ENCODE peak calls at places on chromosomes 6 and 20, in six cellular contexts. E is neural crest cell, Y is epithelial cell of esophagus, H is A549, G is GM23338, Q is upper lobe of right lung. Z is an unnamed sample.

GRCh38 chr20:38883081-38883980 is 42.9 kb upstream of the FAM83D start:
- DNase-seq in E (no peak), Y (no peak), H (no peak), G (no peak), Q (peak), Z (no peak)

GRCh38 chr6:38143191-38144154 is 323.9 kb downstream of the ZFAND3 start:
- DNase-seq in E (no peak), Y (no peak), H (no peak), G (no peak), Q (peak), Z (no peak)

GRCh38 chr6:154864086-154864430 is 130.8 kb downstream of the SCAF8 start:
- DNase-seq in E (no peak), Y (no peak), H (no peak), G (no peak), Q (no peak), Z (no peak)

GRCh38 chr20:53737404-53738038 is 143.9 kb upstream of the ZNF217 start:
- DNase-seq in E (no peak), Y (peak), H (no peak), G (peak), Q (no peak), Z (no peak)

GRCh38 chr6:12051861-12052368 is 39.8 kb downstream of the HIVEP1 start:
- DNase-seq in E (no peak), Y (no peak), H (no peak), G (no peak), Q (no peak), Z (peak)

GRCh38 chr20:58552366-58552934 is 37.3 kb upstream of the APCDD1L start:
- DNase-seq in E (no peak), Y (no peak), H (no peak), G (no peak), Q (no peak), Z (no peak)

GRCh38 chr6:158538741-158539140 is 21.1 kb upstream of the TMEM181 start:
- DNase-seq in E (no peak), Y (no peak), H (no peak), G (no peak), Q (peak), Z (no peak)

GRCh38 chr20:7841291-7841966 is 98.8 kb downstream of the HAO1 start:
- DNase-seq in E (no peak), Y (peak), H (peak), G (no peak), Q (no peak), Z (no peak)

GRCh38 chr6:35317483-35318199 is 20.0 kb downstream of the DEF6 start:
- DNase-seq in E (peak), Y (no peak), H (no peak), G (peak), Q (no peak), Z (no peak)

GRCh38 chr6:119040636-119041035 is 37.8 kb downstream of the FAM184A start:
- DNase-seq in E (no peak), Y (no peak), H (no peak), G (no peak), Q (no peak), Z (no peak)

GRCh38 chr6:124131779-124132178 is 328.1 kb downstream of the NKAIN2 start:
- DNase-seq in E (no peak), Y (no peak), H (no peak), G (no peak), Q (no peak), Z (no peak)

GRCh38 chr6:136146130-136146529 is 104.0 kb downstream of the MTFR2 start:
- DNase-seq in E (no peak), Y (no peak), H (no peak), G (no peak), Q (no peak), Z (no peak)

GRCh38 chr6:146590492-146590891 is 8.3 kb upstream of the ADGB start:
- DNase-seq in E (no peak), Y (peak), H (no peak), G (no peak), Q (no peak), Z (no peak)

GRCh38 chr6:35194390-35194789 is 19.4 kb upstream of the SCUBE3 start:
- DNase-seq in E (no peak), Y (no peak), H (no peak), G (no peak), Q (no peak), Z (no peak)

GRCh38 chr6:110447761-110448160 is 28.7 kb downstream of the SLC22A16 start:
- DNase-seq in E (no peak), Y (no peak), H (no peak), G (no peak), Q (no peak), Z (no peak)

GRCh38 chr6:152984387-152984872 is 1.6 kb upstream of the FBXO5 start:
- DNase-seq in E (no peak), Y (peak), H (no peak), G (no peak), Q (no peak), Z (peak)

GRCh38 chr6:29426654-29427053 is 11.9 kb downstream of the OR12D1 start:
- DNase-seq in E (no peak), Y (no peak), H (no peak), G (no peak), Q (no peak), Z (no peak)

GRCh38 chr6:16249971-16250370 is 11.6 kb downstream of the GMPR start:
- DNase-seq in E (no peak), Y (no peak), H (no peak), G (no peak), Q (no peak), Z (no peak)

GRCh38 chr20:62606551-62607201 is 35.6 kb upstream of the SLCO4A1 start:
- DNase-seq in E (no peak), Y (no peak), H (no peak), G (peak), Q (no peak), Z (no peak)

GRCh38 chr6:64932486-64932885 is 774.5 kb downstream of the EYS start:
- DNase-seq in E (no peak), Y (peak), H (no peak), G (no peak), Q (no peak), Z (no peak)

GRCh38 chr6:168585441-168585840 is 144.5 kb downstream of the SMOC2 start:
- DNase-seq in E (no peak), Y (no peak), H (no peak), G (no peak), Q (no peak), Z (no peak)

GRCh38 chr6:56923565-56923964 is 31.3 kb upstream of the BEND6 start:
- DNase-seq in E (no peak), Y (no peak), H (no peak), G (no peak), Q (no peak), Z (no peak)

GRCh38 chr6:66127061-66127460 is 420.0 kb upstream of the EYS start:
- DNase-seq in E (no peak), Y (no peak), H (no peak), G (no peak), Q (no peak), Z (no peak)

GRCh38 chr20:64240243-64241015 is 15.1 kb upstream of the PCMTD2 start:
- DNase-seq in E (no peak), Y (no peak), H (no peak), G (no peak), Q (peak), Z (no peak)

GRCh38 chr6:151482290-151482689 is 11.5 kb upstream of the CCDC170 start:
- DNase-seq in E (no peak), Y (peak), H (no peak), G (no peak), Q (no peak), Z (no peak)

GRCh38 chr6:118752803-118753202 is 101.4 kb upstream of the CEP85L start:
- DNase-seq in E (no peak), Y (no peak), H (no peak), G (no peak), Q (no peak), Z (no peak)

GRCh38 chr6:129475477-129476247 is 234.3 kb downstream of the ARHGAP18 start:
- DNase-seq in E (no peak), Y (no peak), H (no peak), G (no peak), Q (no peak), Z (no peak)

GRCh38 chr20:20492521-20493334 is 124.8 kb downstream of the INSM1 start:
- DNase-seq in E (peak), Y (no peak), H (no peak), G (peak), Q (no peak), Z (no peak)

GRCh38 chr20:50980071-50980681 is 21.6 kb downstream of the MOCS3 start:
- DNase-seq in E (no peak), Y (peak), H (peak), G (no peak), Q (no peak), Z (no peak)

GRCh38 chr6:27209167-27209566 is 38.3 kb upstream of the PRSS16 start:
- DNase-seq in E (no peak), Y (no peak), H (no peak), G (no peak), Q (no peak), Z (no peak)

GRCh38 chr6:99013661-99014458 is 66.1 kb upstream of the FBXL4 start:
- DNase-seq in E (no peak), Y (no peak), H (no peak), G (no peak), Q (no peak), Z (no peak)

GRCh38 chr6:39061588-39061987 is 13.0 kb downstream of the GLP1R start:
- DNase-seq in E (no peak), Y (no peak), H (no peak), G (no peak), Q (no peak), Z (no peak)

DNA sequence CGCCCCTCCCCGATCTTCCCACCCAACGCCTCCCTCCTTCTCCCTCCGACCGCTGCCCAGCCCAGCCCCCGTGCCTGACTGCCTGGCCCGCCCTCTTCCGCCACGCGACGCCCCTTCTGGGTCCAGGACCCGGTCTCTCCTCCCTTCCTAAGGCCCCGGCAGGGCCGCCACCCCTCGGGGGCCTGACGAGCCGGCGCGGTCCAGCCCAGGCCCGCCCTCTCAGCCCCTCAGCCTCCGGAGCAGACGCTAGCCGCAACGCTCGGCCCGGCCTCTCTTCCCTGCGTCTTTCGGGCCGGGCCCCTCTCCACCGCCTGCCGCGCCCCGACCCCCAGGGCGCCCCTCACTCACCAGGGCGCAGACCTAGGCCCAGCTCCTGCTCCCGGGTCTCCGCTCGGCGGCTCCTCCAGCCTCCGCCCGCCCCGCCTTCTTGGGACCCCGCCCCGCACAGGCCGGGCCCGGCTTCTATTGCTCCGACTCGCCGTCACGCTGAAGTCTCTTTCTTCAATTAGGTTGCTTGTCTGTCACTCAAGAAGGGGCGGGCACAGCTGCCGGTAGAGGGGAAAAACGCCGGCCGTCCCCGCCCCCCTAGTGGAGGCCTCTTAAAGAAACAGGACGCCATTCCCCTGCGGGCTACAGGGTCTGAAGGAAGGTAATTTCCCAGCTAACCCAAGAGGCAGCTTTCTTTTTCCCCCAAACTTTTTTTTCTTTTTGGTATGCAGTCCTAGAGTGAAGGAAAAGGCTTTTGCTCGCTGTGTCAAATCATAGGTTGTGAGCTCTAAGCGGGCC is at the start of gene ELMO2:
- DNase-seq in E (peak), Y (peak), H (peak), G (peak), Q (peak), Z (peak)
- TF ChIP-seq CTCF in E (peak), Y (no peak), H (no peak), G (no peak), Q (peak), Z (no peak)

DNA sequence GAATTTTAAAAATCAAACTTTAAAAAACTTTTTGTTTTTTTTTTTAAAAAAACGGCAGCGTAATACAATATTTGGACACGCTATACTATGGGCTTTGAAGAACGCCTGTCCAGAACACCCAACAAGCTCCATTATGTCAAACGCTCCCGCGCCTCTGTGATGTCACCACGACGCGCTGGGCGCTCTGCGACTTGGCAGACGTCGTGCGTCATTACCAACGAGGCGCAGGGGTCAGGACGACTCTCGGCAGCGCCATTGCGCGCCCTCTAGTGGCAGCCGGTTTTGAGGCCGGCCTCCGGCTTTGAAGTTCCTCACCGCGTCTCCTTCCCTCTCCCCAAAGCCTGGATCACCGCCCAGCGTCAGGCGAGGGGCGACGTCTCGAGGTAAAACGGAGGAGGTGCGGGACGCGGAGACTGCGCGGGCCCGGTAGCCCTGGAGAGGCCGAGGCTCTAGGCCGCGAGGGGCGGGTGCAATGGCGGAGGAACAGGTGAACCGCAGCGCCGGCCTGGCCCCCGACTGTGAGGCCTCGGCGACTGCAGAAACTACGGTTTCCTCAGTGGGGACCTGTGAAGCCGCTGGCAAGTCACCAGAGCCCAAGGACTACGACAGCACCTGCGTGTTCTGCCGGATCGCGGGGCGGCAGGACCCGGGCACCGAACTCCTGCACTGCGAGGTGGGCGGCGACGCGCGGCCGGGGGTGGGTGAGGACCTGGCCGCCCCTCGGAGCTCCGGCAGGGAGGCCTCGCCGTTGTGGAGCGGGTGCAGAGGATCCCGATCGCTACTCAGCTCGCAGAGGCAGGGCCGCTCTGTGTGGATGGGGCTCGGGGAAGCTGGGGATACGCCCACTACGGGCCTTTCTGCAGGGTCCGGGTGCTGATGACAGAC is at the start of gene HINT3:
- DNase-seq in E (peak), Y (peak), H (peak), G (peak), Q (peak), Z (peak)
- TF ChIP-seq CTCF in E (peak), Y (peak), H (peak), G (peak), Q (peak), Z (peak)

GRCh38 chr6:89640804-89641203 is 2.3 kb upstream of the LYRM2 start:
- DNase-seq in E (no peak), Y (peak), H (no peak), G (peak), Q (no peak), Z (no peak)

GRCh38 chr6:89637960-89638319 is 607 bp downstream of the LYRM2 start:
- DNase-seq in E (no peak), Y (no peak), H (no peak), G (no peak), Q (peak), Z (no peak)

GRCh38 chr6:89643411-89643810 is 4.9 kb upstream of the LYRM2 start:
- DNase-seq in E (no peak), Y (no peak), H (no peak), G (no peak), Q (no peak), Z (no peak)

DNA sequence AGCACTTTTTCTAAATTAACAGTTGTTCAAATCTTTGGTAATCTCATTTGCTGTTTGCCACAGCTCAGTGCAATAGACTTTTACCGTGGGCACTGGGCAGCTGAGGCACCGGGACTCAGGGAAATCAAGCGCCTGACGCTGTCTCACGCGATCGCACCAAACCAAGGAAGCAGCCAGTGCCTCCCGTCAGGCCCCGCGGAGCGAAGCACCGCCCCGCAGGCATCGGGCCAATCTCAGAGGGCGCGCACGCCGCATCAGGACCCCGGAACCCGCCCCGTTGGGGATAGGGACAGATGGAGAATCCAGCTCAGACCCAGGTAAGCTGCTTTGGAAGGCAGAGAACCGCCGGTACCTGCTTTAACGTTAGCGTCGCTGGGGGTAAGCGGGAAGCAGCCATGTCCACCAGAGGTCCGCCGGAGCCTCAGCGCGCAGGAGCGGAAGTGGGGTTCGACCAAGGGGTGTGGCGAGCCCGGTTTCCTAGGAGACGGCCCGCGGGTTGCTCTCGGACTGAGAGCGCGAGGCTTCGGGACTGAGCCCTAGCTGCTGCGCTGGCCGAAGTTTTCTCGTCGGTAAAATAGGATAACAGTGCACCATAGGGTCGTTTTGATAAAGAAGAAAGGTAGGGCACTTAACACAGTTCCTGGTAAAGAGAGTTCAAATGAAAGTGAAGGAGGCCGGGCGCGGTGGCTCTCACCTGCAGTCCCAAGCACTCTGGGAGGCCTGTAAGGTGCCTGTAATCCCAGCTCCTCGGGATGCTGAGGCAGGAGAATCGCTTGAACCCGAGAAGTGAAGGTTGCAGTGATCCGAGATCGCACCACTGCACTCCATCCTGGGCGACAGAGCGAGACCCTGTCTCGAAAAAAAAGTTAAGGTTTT is at the start of gene LYRM2:
- DNase-seq in E (peak), Y (peak), H (peak), G (peak), Q (peak), Z (peak)
- TF ChIP-seq CTCF in E (no peak), Y (peak), H (no peak), G (no peak), Q (peak), Z (no peak)

GRCh38 chr20:18362916-18363315 is 74.6 kb downstream of the ZNF133 start:
- DNase-seq in E (no peak), Y (no peak), H (no peak), G (no peak), Q (no peak), Z (no peak)

GRCh38 chr20:18361678-18362077 is 73.4 kb downstream of the ZNF133 start:
- DNase-seq in E (no peak), Y (no peak), H (no peak), G (no peak), Q (no peak), Z (no peak)

GRCh38 chr20:18360601-18361000 is 72.3 kb downstream of the ZNF133 start:
- DNase-seq in E (no peak), Y (peak), H (no peak), G (no peak), Q (no peak), Z (no peak)

GRCh38 chr20:18363708-18364107 is 75.4 kb downstream of the ZNF133 start:
- DNase-seq in E (no peak), Y (no peak), H (no peak), G (no peak), Q (no peak), Z (no peak)

DNA sequence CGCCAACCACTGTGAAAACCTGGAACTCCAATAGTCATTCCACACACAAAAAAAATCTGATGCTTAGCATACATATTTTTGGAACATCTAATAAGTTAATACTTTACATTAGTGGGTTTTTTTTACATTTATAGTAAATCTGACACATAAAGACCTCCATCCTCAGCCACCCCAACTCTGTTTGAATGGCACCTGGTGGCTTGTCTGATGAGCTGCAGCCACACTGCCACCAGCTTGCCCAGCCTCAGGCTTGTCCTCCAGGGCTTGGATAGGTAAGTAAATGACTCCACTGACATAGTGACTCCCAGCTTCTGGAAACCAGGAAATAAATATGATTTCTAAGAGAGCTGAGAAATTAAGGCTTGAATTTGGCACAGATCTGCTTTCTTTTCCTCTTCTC is 71.5 kb downstream of the ZNF133 start:
- DNase-seq in E (no peak), Y (no peak), H (no peak), G (no peak), Q (no peak), Z (no peak)
- TF ChIP-seq CTCF in E (no peak), Y (no peak), H (no peak), G (no peak), Q (no peak), Z (no peak)

GRCh38 chr6:2053691-2054090 is 191.7 kb downstream of the GMDS start:
- DNase-seq in E (no peak), Y (no peak), H (no peak), G (no peak), Q (no peak), Z (no peak)
- TF ChIP-seq CTCF in E (no peak), Y (no peak), H (no peak), G (no peak), Q (no peak), Z (no peak)

Z was measured in GM06990.